ENCODE peak calls at places on chromosomes 11 and 22, in ten cellular contexts. L, D, N, K, E, X, C, O, Q and T are unnamed samples.
A peak's percentile ranks its signal among the peaks of the same experiment; 100 is the strongest.

GRCh38 chr11:106202935-106203620 is 125.6 kb downstream of the AASDHPPT start:
- DNase-seq in D (no peak), X (no peak), E (no peak), K (no peak), C (no peak), O (no peak), L (no peak), N (no peak), Q (no peak), T (no peak)

GRCh38 chr22:49562685-49563249 is 264.9 kb downstream of the BRD1 start:
- DNase-seq in E (no peak), X (no peak), O (no peak), D (no peak), K (no peak), Q (no peak), C (no peak), N (no peak), L (no peak), T (no peak)

GRCh38 chr11:29913352-29913751 is 103.5 kb downstream of the KCNA4 start:
- DNase-seq in Q (no peak), N (no peak), O (no peak), C (no peak), E (no peak), D (peak; percentile 10), K (no peak), X (no peak), L (no peak), T (no peak)

GRCh38 chr22:21727768-21728167 is 7.8 kb downstream of the YPEL1 start:
- DNase-seq in N (no peak), Q (no peak), D (no peak), E (no peak), X (no peak), C (no peak), K (no peak), L (no peak), O (no peak), T (no peak)

GRCh38 chr11:131198646-131199285 is 171.6 kb upstream of the NTM start:
- DNase-seq in K (no peak), L (no peak), O (no peak), X (no peak), C (no peak), N (no peak), E (no peak), D (no peak), Q (no peak), T (no peak)

GRCh38 chr22:44304354-44304753 is 8.4 kb downstream of the SHISAL1 start:
- DNase-seq in X (no peak), O (no peak), L (no peak), C (no peak), Q (no peak), D (no peak), E (no peak), N (no peak), K (no peak), T (no peak)

GRCh38 chr11:130782361-130783221 is 133.7 kb downstream of the SNX19 start:
- DNase-seq in D (no peak), Q (no peak), N (peak; percentile 49), O (no peak), X (no peak), K (no peak), E (no peak), L (no peak), C (no peak), T (no peak)

GRCh38 chr11:10526974-10527918 is 13.7 kb downstream of the RNF141 start:
- DNase-seq in C (no peak), K (no peak), X (no peak), Q (no peak), D (no peak), E (no peak), O (peak; percentile 88), L (peak; percentile 69), N (no peak), T (no peak)

GRCh38 chr11:126601550-126602215 is 246.2 kb downstream of the ST3GAL4 start:
- DNase-seq in L (no peak), D (no peak), X (no peak), E (no peak), O (no peak), Q (no peak), N (no peak), C (no peak), K (no peak), T (no peak)

GRCh38 chr11:44246726-44247125 is 63.2 kb downstream of the ALX4 start:
- DNase-seq in N (no peak), E (no peak), K (no peak), X (peak; percentile 69), O (no peak), Q (no peak), L (no peak), C (no peak), D (no peak), T (no peak)

GRCh38 chr11:96098511-96099241 is 174.8 kb upstream of the MTMR2 start:
- DNase-seq in X (no peak), O (no peak), C (peak; percentile 33), N (no peak), D (peak; percentile 48), E (no peak), L (peak; percentile 89), K (no peak), Q (peak; percentile 43), T (no peak)

GRCh38 chr22:37591823-37592404 is 12.0 kb upstream of the LGALS2 start:
- DNase-seq in O (no peak), C (no peak), X (no peak), Q (no peak), D (no peak), K (no peak), N (no peak), E (no peak), L (no peak), T (no peak)

GRCh38 chr11:107770546-107770945 is 58.7 kb upstream of the SLN start:
- DNase-seq in Q (no peak), L (no peak), N (no peak), D (peak; percentile 21), O (no peak), X (no peak), E (no peak), C (no peak), K (no peak), T (no peak)

GRCh38 chr22:37626556-37627075 is 12.9 kb upstream of the SH3BP1 start:
- DNase-seq in X (no peak), N (no peak), E (no peak), K (no peak), L (no peak), C (peak; percentile 67), D (no peak), Q (no peak), O (no peak), T (no peak)

GRCh38 chr11:65132988-65133700 is 1.2 kb downstream of the SYVN1 start:
- DNase-seq in Q (peak; percentile 94), O (peak; percentile 64), X (no peak), K (peak; percentile 91), L (peak; percentile 67), C (peak; percentile 89), N (no peak), E (peak; percentile 59), D (peak; percentile 85), T (peak; percentile 66)

GRCh38 chr11:122902951-122903350 is 20.4 kb downstream of the JHY start:
- DNase-seq in L (no peak), C (no peak), Q (no peak), K (no peak), N (no peak), X (no peak), D (no peak), O (no peak), E (no peak), T (no peak)

GRCh38 chr11:45860764-45861510 is 13.7 kb downstream of the CRY2 start:
- DNase-seq in N (no peak), K (no peak), C (no peak), Q (no peak), O (no peak), X (no peak), E (no peak), L (no peak), D (no peak), T (no peak)

GRCh38 chr11:105265859-105266258 is 126.3 kb upstream of the CARD18 start:
- DNase-seq in X (no peak), Q (no peak), C (no peak), N (no peak), L (peak; percentile 62), K (no peak), E (no peak), O (no peak), D (no peak), T (no peak)

GRCh38 chr11:64568041-64568571 is 22.9 kb upstream of the SLC22A12 start:
- DNase-seq in X (no peak), C (no peak), O (no peak), L (no peak), E (no peak), K (no peak), Q (no peak), D (no peak), N (no peak), T (no peak)

DNA sequence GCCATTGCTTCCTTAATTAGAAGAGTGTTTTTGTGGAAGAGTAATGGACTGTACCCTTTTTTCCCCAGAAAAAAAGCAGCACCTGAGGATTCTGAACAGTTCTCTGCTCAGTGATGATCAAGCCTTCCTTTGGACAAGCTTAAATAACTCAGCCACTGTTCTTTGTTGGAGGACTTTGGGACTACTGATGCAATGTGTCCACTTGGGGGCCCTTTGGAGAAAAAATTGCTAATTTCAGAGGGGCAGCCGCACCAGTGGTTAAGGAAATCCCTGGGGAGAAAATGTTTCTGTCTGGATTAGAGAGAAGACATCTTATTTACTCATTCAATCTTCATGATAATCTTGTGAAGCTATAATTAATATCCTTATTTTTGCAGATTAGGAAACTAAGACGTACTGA is 5.3 kb upstream of the KMT2A start:
- DNase-seq in N (no peak), Q (no peak), C (no peak), X (no peak), E (no peak), K (no peak), L (no peak), D (no peak), O (no peak), T (no peak)
- TF ChIP-seq CTCF in N (no peak), Q (no peak), C (no peak), X (no peak), E (no peak), K (no peak), L (no peak), D (no peak), O (peak; percentile 3), T (peak; percentile 23)

GRCh38 chr11:33733978-33734377 is 2.2 kb downstream of the CD59 start:
- DNase-seq in E (no peak), C (no peak), X (no peak), D (no peak), Q (no peak), K (no peak), O (no peak), L (peak; percentile 32), N (no peak), T (no peak)
- H3K4me3 ChIP-seq in E (no peak overlapping the region), C (no peak overlapping the region), X (peak overlapping the region; percentile 78), D (no peak overlapping the region), Q (peak overlapping the region; percentile 90), K (no peak overlapping the region), O (no peak overlapping the region), L (peak overlapping the region; percentile 86), N (peak overlapping the region; percentile 78), T (no peak overlapping the region)

GRCh38 chr22:17536269-17536668 is 27.0 kb upstream of the SLC25A18 start:
- DNase-seq in O (no peak), C (no peak), D (no peak), K (no peak), N (no peak), E (no peak), L (no peak), X (no peak), Q (no peak), T (no peak)
- H3K36me3 ChIP-seq in O (no peaks in the 10 kb centered on the region), C (no peaks in the 10 kb centered on the region), D (no peaks in the 10 kb centered on the region), K (no peaks in the 10 kb centered on the region), N (no peaks in the 10 kb centered on the region), E (no peaks in the 10 kb centered on the region), L (no peaks in the 10 kb centered on the region), X (peaks cover 21% of the 10 kb centered on the region), Q (no peaks in the 10 kb centered on the region), T (no peaks in the 10 kb centered on the region)

GRCh38 chr22:42820075-42820763 is 36.9 kb downstream of the ARFGAP3 start:
- DNase-seq in K (no peak), L (peak; percentile 82), Q (no peak), E (peak; percentile 9), N (no peak), C (no peak), D (peak; percentile 49), X (no peak), O (no peak), T (no peak)
- TF ChIP-seq CTCF in K (no peak), L (peak; percentile 61), Q (peak; percentile 64), E (peak; percentile 27), N (no peak), C (no peak), D (peak; percentile 52), X (peak; percentile 67), O (peak; percentile 10), T (no peak)